ENCODE peak calls at places on chromosome 7, in nine cellular contexts. M, O, C, A, L, U, R, J and B are unnamed samples.

GRCh38 chr7:19392246-19392645 is 247.0 kb upstream of the FERD3L start:
- DNase-seq in M (peak), O (no peak), C (no peak), A (no peak), L (no peak), U (peak), R (peak), J (peak), B (peak)

GRCh38 chr7:100483728-100484635 is at the start of gene NYAP1:
- DNase-seq in M (peak), O (peak), C (peak), A (peak), L (peak), U (peak), R (no peak), J (peak), B (no peak)

GRCh38 chr7:96067321-96067720 is 254.6 kb downstream of the SLC25A13 start:
- DNase-seq in M (no peak), O (no peak), C (no peak), A (no peak), L (no peak), U (no peak), R (no peak), J (no peak), B (no peak)

GRCh38 chr7:473211-473734 is 46.4 kb downstream of the PDGFA start:
- DNase-seq in M (no peak), O (no peak), C (no peak), A (peak), L (no peak), U (no peak), R (no peak), J (no peak), B (no peak)

GRCh38 chr7:9127901-9128300 is 694.5 kb downstream of the NXPH1 start:
- DNase-seq in M (no peak), O (no peak), C (no peak), A (no peak), L (no peak), U (no peak), R (no peak), J (no peak), B (no peak)

GRCh38 chr7:97187067-97187466 is 69.6 kb downstream of the SDHAF3 start:
- DNase-seq in M (peak), O (peak), C (no peak), A (no peak), L (no peak), U (peak), R (peak), J (peak), B (peak)

GRCh38 chr7:100247152-100247757 is 27.5 kb downstream of the PVRIG start:
- DNase-seq in M (peak), O (peak), C (peak), A (peak), L (no peak), U (peak), R (peak), J (peak), B (no peak)

GRCh38 chr7:102856036-102856435 is 56.8 kb upstream of the LRRC17 start:
- DNase-seq in M (no peak), O (no peak), C (no peak), A (no peak), L (no peak), U (no peak), R (no peak), J (peak), B (no peak)

GRCh38 chr7:50727072-50727471 is 55.6 kb downstream of the GRB10 start:
- DNase-seq in M (peak), O (no peak), C (no peak), A (no peak), L (no peak), U (no peak), R (peak), J (no peak), B (no peak)

GRCh38 chr7:43071604-43072003 is 40.8 kb upstream of the HECW1 start:
- DNase-seq in M (peak), O (peak), C (peak), A (no peak), L (no peak), U (no peak), R (no peak), J (peak), B (no peak)

GRCh38 chr7:120554960-120555571 is 282.1 kb downstream of the KCND2 start:
- DNase-seq in M (peak), O (peak), C (peak), A (no peak), L (peak), U (peak), R (peak), J (peak), B (no peak)

GRCh38 chr7:157813053-157813452 is 476.2 kb downstream of the DNAJB6 start:
- DNase-seq in M (no peak), O (no peak), C (no peak), A (no peak), L (no peak), U (no peak), R (no peak), J (no peak), B (no peak)

GRCh38 chr7:121547341-121548092 is 151.4 kb upstream of the FAM3C start:
- DNase-seq in M (peak), O (peak), C (peak), A (no peak), L (no peak), U (peak), R (peak), J (peak), B (no peak)

GRCh38 chr7:157004839-157005455 is 5.5 kb downstream of the MNX1 start:
- DNase-seq in M (no peak), O (no peak), C (no peak), A (no peak), L (no peak), U (no peak), R (no peak), J (no peak), B (no peak)

GRCh38 chr7:2412587-2413201 is 9.3 kb downstream of the CHST12 start:
- DNase-seq in M (no peak), O (no peak), C (no peak), A (no peak), L (no peak), U (peak), R (peak), J (peak), B (no peak)

GRCh38 chr7:36309716-36310115 is 79.9 kb upstream of the ANLN start:
- DNase-seq in M (no peak), O (no peak), C (no peak), A (peak), L (no peak), U (no peak), R (no peak), J (no peak), B (no peak)

GRCh38 chr7:30697716-30698460 is 15.6 kb upstream of the CRHR2 start:
- DNase-seq in M (no peak), O (no peak), C (no peak), A (no peak), L (peak), U (no peak), R (no peak), J (peak), B (no peak)

GRCh38 chr7:13117103-13117502 is 429.7 kb downstream of the ARL4A start:
- DNase-seq in M (peak), O (no peak), C (no peak), A (no peak), L (no peak), U (peak), R (peak), J (no peak), B (no peak)

GRCh38 chr7:142804715-142805114 is 33.9 kb downstream of the PRSS2 start:
- DNase-seq in M (no peak), O (no peak), C (no peak), A (no peak), L (no peak), U (no peak), R (no peak), J (no peak), B (no peak)

GRCh38 chr7:127708788-127709187 is 56.8 kb downstream of the SND1 start:
- DNase-seq in M (peak), O (peak), C (peak), A (peak), L (peak), U (peak), R (peak), J (peak), B (peak)

GRCh38 chr7:40597517-40597916 is 462.7 kb downstream of the SUGCT start:
- DNase-seq in M (no peak), O (no peak), C (no peak), A (no peak), L (no peak), U (no peak), R (no peak), J (no peak), B (no peak)

GRCh38 chr7:13988765-13989137 is 715 bp downstream of the ETV1 start:
- DNase-seq in M (peak), O (peak), C (peak), A (no peak), L (peak), U (peak), R (peak), J (peak), B (no peak)

GRCh38 chr7:17242504-17242903 is 55.9 kb upstream of the AHR start:
- DNase-seq in M (no peak), O (no peak), C (no peak), A (no peak), L (no peak), U (no peak), R (no peak), J (no peak), B (no peak)

GRCh38 chr7:110568388-110568787 is 522.5 kb upstream of the LRRN3 start:
- DNase-seq in M (no peak), O (no peak), C (no peak), A (no peak), L (no peak), U (no peak), R (no peak), J (no peak), B (no peak)

GRCh38 chr7:50156163-50156562 is 63.1 kb upstream of the ZPBP start:
- DNase-seq in M (no peak), O (no peak), C (no peak), A (no peak), L (no peak), U (no peak), R (no peak), J (no peak), B (no peak)

GRCh38 chr7:103880201-103880600 is 109.3 kb downstream of the RELN start:
- DNase-seq in M (no peak), O (no peak), C (no peak), A (no peak), L (no peak), U (no peak), R (no peak), J (no peak), B (no peak)

GRCh38 chr7:11192506-11192905 is 218.8 kb downstream of the PHF14 start:
- DNase-seq in M (peak), O (no peak), C (no peak), A (no peak), L (no peak), U (peak), R (peak), J (peak), B (no peak)

DNA sequence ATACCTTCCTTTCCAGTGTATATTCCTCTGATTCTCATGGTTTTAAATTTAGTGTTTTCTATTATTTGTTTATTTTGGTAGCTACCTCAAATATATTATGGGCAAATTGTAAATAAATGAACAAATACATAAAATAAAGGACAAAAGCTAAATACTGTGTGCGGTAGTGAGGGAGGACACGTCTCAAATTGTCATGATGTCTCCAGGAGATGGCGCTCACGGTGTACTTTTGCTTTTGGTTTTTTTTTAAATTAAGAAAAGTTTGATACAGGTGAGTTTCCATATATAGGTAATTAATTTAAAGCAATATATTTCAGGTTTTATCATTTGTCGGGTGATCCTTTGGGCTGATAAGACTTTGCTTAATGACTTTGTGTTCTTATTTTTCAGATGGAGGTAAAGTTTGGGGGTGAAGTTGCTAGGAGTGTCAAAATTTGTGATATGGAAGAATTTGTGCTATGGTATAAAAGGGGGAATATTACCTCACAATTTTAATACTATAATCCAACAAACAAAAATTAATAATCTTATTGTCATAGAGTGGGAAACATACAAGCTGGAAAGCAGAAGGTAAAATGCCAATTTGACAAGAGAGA is 68.4 kb upstream of the TMEM229A start:
- DNase-seq in M (peak), O (no peak), C (peak), A (peak), L (peak), U (peak), R (no peak), J (peak), B (no peak)
- TF ChIP-seq CTCF in M (peak), O (peak), C (peak), A (no peak), L (peak), U (peak), R (peak), J (peak), B (peak)

GRCh38 chr7:117032810-117033209 is 79.5 kb downstream of the ST7 start:
- DNase-seq in M (no peak), O (no peak), C (no peak), A (no peak), L (no peak), U (no peak), R (no peak), J (no peak), B (no peak)
- H3K4me3 ChIP-seq in M (no peak), O (no peak), C (no peak), A (no peak), L (no peak), U (no peak), R (no peak), J (no peak), B (no peak)

GRCh38 chr7:123687161-123687560 is 31.5 kb downstream of the LMOD2 start:
- DNase-seq in M (no peak), O (no peak), C (no peak), A (no peak), L (no peak), U (no peak), R (no peak), J (no peak), B (no peak)

GRCh38 chr7:123680580-123680979 is 24.9 kb downstream of the LMOD2 start:
- DNase-seq in M (no peak), O (no peak), C (no peak), A (no peak), L (no peak), U (no peak), R (no peak), J (no peak), B (no peak)

GRCh38 chr7:123681561-123681960 is 25.9 kb downstream of the LMOD2 start:
- DNase-seq in M (no peak), O (no peak), C (peak), A (no peak), L (no peak), U (no peak), R (no peak), J (no peak), B (no peak)

GRCh38 chr7:123679614-123680013 is 23.9 kb downstream of the LMOD2 start:
- DNase-seq in M (no peak), O (no peak), C (no peak), A (no peak), L (no peak), U (no peak), R (no peak), J (no peak), B (no peak)

GRCh38 chr7:123682690-123683089 is 27.0 kb downstream of the LMOD2 start:
- DNase-seq in M (peak), O (peak), C (peak), A (no peak), L (peak), U (peak), R (peak), J (peak), B (peak)
- TF ChIP-seq CTCF in M (peak), O (peak), C (peak), A (no peak), L (peak), U (peak), R (peak), J (peak), B (peak)

GRCh38 chr7:37336259-37336658 is 112.4 kb downstream of the ELMO1 start:
- DNase-seq in M (no peak), O (no peak), C (no peak), A (no peak), L (no peak), U (no peak), R (no peak), J (no peak), B (no peak)
- H3K4me3 ChIP-seq in M (no peak), O (no peak), C (no peak), A (no peak), L (no peak), U (no peak), R (no peak), J (no peak), B (no peak)

DNA sequence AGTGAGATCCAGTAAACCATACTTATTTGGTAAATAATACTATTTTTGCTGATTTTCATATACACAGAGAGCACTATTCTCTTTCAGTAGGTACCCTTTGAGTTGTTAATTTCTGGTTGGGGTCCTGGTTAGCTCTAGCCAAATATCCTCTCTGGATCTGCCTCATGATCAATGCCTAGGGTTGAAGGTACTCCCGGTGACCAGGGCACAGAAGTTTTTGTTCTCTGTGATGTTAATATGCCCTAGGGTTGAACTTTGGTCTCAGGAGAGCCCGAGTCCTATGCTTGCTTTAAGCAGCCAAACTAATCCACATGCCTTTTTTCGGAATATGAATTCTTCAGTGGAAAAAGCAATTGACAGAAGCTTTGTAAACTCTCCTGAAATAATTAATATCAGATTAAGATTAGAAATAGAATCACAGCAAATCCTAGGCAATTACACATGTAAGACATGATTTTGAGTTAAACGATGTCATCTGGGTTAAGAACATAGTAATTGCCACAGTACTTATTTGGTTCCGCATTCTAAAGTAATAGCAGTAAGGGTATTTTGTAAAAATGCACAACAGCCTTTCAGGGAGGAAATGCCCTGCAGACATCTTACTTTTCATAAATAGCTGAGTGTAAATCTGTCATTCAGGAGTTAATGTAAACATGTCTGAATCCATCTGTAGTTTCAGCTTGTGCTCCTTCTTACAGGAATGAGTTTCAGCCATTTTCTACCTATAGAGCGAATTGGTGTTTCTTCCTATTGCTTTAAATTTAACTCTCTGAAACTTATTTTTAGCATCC is 10.1 kb downstream of the CHN2 start:
- DNase-seq in M (no peak), O (peak), C (no peak), A (no peak), L (no peak), U (no peak), R (no peak), J (no peak), B (no peak)
- TF ChIP-seq CTCF in M (no peak), O (no peak), C (no peak), A (no peak), L (no peak), U (no peak), R (no peak), J (no peak), B (no peak)

GRCh38 chr7:66731986-66732385 is 8.5 kb upstream of the RABGEF1 start:
- DNase-seq in M (no peak), O (no peak), C (no peak), A (no peak), L (no peak), U (no peak), R (no peak), J (no peak), B (no peak)
- H3K4me3 ChIP-seq in M (no peak), O (no peak), C (no peak), A (no peak), L (no peak), U (no peak), R (no peak), J (no peak), B (no peak)

GRCh38 chr7:150370612-150371071 is 2.0 kb downstream of the REPIN1 start:
- DNase-seq in M (peak), O (no peak), C (no peak), A (no peak), L (no peak), U (peak), R (peak), J (no peak), B (no peak)
- TF ChIP-seq CTCF in M (no peak), O (no peak), C (no peak), A (no peak), L (no peak), U (no peak), R (peak), J (no peak), B (no peak)

DNA sequence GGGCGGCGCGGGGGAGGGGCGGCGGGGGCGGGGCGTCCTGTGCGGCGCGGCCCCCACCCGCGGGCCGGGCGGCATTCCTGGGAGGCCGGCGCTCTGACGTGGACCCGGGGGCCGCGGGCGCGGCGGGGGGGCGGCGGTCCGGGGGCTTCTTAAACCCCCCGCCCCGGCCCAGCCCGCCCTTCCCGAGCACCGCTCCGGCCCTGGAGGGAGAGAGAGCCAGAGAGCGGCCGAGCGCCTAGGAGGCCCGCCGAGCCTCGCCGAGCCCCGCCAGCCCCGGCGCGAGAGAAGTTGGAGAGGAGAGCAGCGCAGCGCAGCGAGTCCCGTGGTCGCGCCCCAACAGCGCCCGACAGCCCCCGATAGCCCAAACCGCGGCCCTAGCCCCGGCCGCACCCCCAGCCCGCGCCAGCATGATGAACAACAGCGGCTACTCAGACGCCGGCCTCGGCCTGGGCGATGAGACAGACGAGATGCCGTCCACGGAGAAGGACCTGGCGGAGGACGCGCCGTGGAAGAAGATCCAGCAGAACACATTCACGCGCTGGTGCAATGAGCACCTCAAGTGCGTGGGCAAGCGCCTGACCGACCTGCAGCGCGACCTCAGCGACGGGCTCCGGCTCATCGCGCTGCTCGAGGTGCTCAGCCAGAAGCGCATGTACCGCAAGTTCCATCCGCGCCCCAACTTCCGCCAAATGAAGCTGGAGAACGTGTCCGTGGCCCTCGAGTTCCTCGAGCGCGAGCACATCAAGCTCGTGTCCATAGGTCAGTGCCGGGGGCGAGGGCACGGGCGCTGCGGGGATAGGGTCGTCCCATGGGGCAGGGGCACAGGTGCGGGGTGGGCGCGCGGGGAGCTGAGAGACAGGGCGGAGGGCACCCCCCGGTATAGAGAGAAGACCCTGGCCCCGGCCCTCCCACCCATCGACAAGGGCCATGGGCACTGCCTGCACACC is at the start of gene FLNC:
- DNase-seq in M (peak), O (peak), C (peak), A (peak), L (no peak), U (peak), R (peak), J (peak), B (no peak)
- H3K4me3 ChIP-seq in M (peak), O (peak), C (peak), A (peak), L (peak), U (peak), R (peak), J (peak), B (peak)

DNA sequence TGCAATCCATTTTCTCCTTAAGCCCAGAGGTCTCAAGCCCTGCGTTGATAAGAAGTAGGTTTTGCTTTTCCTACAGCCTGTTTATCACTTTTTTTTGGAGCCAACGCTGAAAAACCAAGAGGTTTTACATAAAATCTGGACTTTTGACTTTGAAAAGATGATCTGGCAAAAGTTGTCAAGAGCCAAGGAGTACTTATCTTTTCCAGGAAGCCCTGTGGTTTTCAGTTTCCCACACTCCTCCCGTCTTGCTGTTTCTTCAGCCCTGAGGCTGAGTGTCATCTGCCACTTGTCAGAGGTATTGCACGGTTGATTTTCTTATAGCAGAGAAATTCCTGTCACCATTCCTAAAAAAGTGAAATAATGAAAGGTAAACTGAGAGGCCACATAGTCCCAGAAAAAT is 108.7 kb downstream of the TYW1 start:
- DNase-seq in M (peak), O (no peak), C (no peak), A (no peak), L (no peak), U (peak), R (peak), J (peak), B (no peak)
- TF ChIP-seq CTCF in M (no peak), O (no peak), C (no peak), A (no peak), L (no peak), U (no peak), R (no peak), J (no peak), B (no peak)